ENCODE peak calls at places on chromosomes 16 and 17, in ten cellular contexts. One of them, this sample, is unnamed.

GRCh38 chr17:16428098-16428882 is 12.9 kb downstream of the TRPV2 start:
- DNase-seq in AG04450: no peak
- DNase-seq in body of pancreas: peak
- DNase-seq in ascending aorta: no peak
- DNase-seq in mucosa of descending colon: peak
- DNase-seq in nephron progenitor cell: peak
- DNase-seq in neural progenitor cell: peak
- DNase-seq in left ventricle myocardium inferior: peak
- DNase-seq in PC-9: no peak
- DNase-seq in MCF 10A: peak
- DNase-seq in this sample: peak

GRCh38 chr17:81253358-81254131 is 14.4 kb downstream of the NDUFAF8 start:
- DNase-seq in ascending aorta: no peak
- DNase-seq in body of pancreas: peak
- DNase-seq in PC-9: peak
- DNase-seq in mucosa of descending colon: peak
- DNase-seq in left ventricle myocardium inferior: no peak
- DNase-seq in AG04450: no peak
- DNase-seq in nephron progenitor cell: peak
- DNase-seq in neural progenitor cell: peak
- DNase-seq in MCF 10A: peak
- DNase-seq in this sample: no peak

GRCh38 chr17:19411641-19412040 is 609 bp downstream of the RNF112 start:
- DNase-seq in neural progenitor cell: no peak
- DNase-seq in AG04450: no peak
- DNase-seq in ascending aorta: no peak
- DNase-seq in body of pancreas: no peak
- DNase-seq in mucosa of descending colon: no peak
- DNase-seq in PC-9: no peak
- DNase-seq in left ventricle myocardium inferior: no peak
- DNase-seq in MCF 10A: no peak
- DNase-seq in nephron progenitor cell: no peak
- DNase-seq in this sample: peak

GRCh38 chr17:50028207-50029120 is 27.4 kb upstream of the ITGA3 start:
- DNase-seq in neural progenitor cell: peak
- DNase-seq in nephron progenitor cell: peak
- DNase-seq in AG04450: no peak
- DNase-seq in MCF 10A: peak
- DNase-seq in PC-9: peak
- DNase-seq in mucosa of descending colon: no peak
- DNase-seq in body of pancreas: peak
- DNase-seq in ascending aorta: no peak
- DNase-seq in left ventricle myocardium inferior: no peak
- DNase-seq in this sample: no peak

GRCh38 chr16:58419241-58420012 is 27.2 kb downstream of the GINS3 start:
- DNase-seq in MCF 10A: no peak
- DNase-seq in body of pancreas: no peak
- DNase-seq in AG04450: no peak
- DNase-seq in nephron progenitor cell: no peak
- DNase-seq in left ventricle myocardium inferior: no peak
- DNase-seq in ascending aorta: no peak
- DNase-seq in PC-9: no peak
- DNase-seq in mucosa of descending colon: no peak
- DNase-seq in neural progenitor cell: peak
- DNase-seq in this sample: no peak

GRCh38 chr16:1299012-1299867 is 10.2 kb upstream of the UBE2I start:
- DNase-seq in mucosa of descending colon: no peak
- DNase-seq in PC-9: no peak
- DNase-seq in body of pancreas: peak
- DNase-seq in AG04450: no peak
- DNase-seq in neural progenitor cell: no peak
- DNase-seq in left ventricle myocardium inferior: no peak
- DNase-seq in nephron progenitor cell: no peak
- DNase-seq in ascending aorta: no peak
- DNase-seq in MCF 10A: no peak
- DNase-seq in this sample: no peak

GRCh38 chr17:75832164-75832651 is 12.0 kb downstream of the UNC13D start:
- DNase-seq in MCF 10A: peak
- DNase-seq in mucosa of descending colon: peak
- DNase-seq in PC-9: no peak
- DNase-seq in nephron progenitor cell: no peak
- DNase-seq in AG04450: no peak
- DNase-seq in left ventricle myocardium inferior: no peak
- DNase-seq in neural progenitor cell: no peak
- DNase-seq in body of pancreas: peak
- DNase-seq in ascending aorta: no peak
- DNase-seq in this sample: no peak

GRCh38 chr16:48862087-48862532 is 252.1 kb upstream of the N4BP1 start:
- DNase-seq in nephron progenitor cell: peak
- DNase-seq in PC-9: no peak
- DNase-seq in mucosa of descending colon: peak
- DNase-seq in AG04450: peak
- DNase-seq in neural progenitor cell: peak
- DNase-seq in left ventricle myocardium inferior: no peak
- DNase-seq in body of pancreas: no peak
- DNase-seq in ascending aorta: no peak
- DNase-seq in MCF 10A: peak
- DNase-seq in this sample: no peak

GRCh38 chr17:57735707-57736106 is 9.4 kb downstream of the CCDC182 start:
- DNase-seq in PC-9: no peak
- DNase-seq in MCF 10A: peak
- DNase-seq in AG04450: no peak
- DNase-seq in neural progenitor cell: peak
- DNase-seq in body of pancreas: no peak
- DNase-seq in mucosa of descending colon: no peak
- DNase-seq in ascending aorta: no peak
- DNase-seq in left ventricle myocardium inferior: no peak
- DNase-seq in nephron progenitor cell: no peak
- DNase-seq in this sample: no peak

GRCh38 chr17:57740225-57740528 is 4.9 kb downstream of the CCDC182 start:
- DNase-seq in nephron progenitor cell: no peak
- DNase-seq in left ventricle myocardium inferior: no peak
- DNase-seq in ascending aorta: no peak
- DNase-seq in neural progenitor cell: no peak
- DNase-seq in MCF 10A: no peak
- DNase-seq in AG04450: no peak
- DNase-seq in PC-9: no peak
- DNase-seq in mucosa of descending colon: no peak
- DNase-seq in body of pancreas: no peak
- DNase-seq in this sample: no peak

GRCh38 chr17:57735230-57735629 is 9.9 kb downstream of the CCDC182 start:
- DNase-seq in nephron progenitor cell: no peak
- DNase-seq in MCF 10A: no peak
- DNase-seq in AG04450: no peak
- DNase-seq in left ventricle myocardium inferior: no peak
- DNase-seq in neural progenitor cell: no peak
- DNase-seq in PC-9: no peak
- DNase-seq in body of pancreas: no peak
- DNase-seq in ascending aorta: no peak
- DNase-seq in mucosa of descending colon: no peak
- DNase-seq in this sample: no peak

GRCh38 chr17:57737450-57737849 is 7.6 kb downstream of the CCDC182 start:
- DNase-seq in PC-9: no peak
- DNase-seq in AG04450: no peak
- DNase-seq in ascending aorta: no peak
- DNase-seq in mucosa of descending colon: no peak
- DNase-seq in MCF 10A: no peak
- DNase-seq in nephron progenitor cell: no peak
- DNase-seq in body of pancreas: no peak
- DNase-seq in neural progenitor cell: no peak
- DNase-seq in left ventricle myocardium inferior: no peak
- DNase-seq in this sample: no peak

DNA sequence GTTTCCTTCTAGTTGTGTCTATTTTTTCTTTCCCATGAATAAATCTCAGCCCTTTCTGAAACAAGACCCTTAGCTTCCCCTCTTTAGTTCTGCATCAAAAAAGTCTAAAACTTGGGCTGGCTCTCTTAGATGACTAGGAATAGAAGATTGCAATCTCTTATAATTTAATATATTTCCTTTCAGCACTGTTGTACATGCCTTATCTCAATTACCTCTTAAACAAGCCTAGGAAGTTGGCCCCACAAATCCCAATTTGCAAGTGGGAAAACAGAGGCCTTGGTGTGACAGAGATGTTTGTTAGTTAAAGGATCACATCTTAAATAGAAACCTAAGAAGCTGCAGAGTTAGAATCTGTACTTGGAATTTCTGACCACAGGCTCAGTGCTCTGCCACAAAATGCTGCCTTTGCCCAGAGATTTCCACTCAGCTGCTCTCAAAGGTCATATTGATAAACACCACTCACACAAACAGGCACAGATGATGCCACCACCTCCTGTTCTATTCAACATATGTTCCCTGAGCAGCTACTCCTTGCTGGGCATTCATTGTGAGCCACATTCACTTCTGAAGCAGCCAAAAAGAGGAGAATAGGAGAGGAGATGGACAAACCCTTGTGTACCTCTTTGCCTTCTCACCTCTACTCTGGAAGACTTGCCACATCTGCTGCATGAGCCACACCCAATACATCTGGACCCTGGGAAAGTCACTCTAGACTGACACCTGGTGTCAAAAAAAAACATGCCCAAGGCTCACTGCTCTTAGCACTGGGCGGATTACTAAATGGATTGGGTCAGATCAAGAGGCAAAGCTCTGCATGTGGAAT is 5.5 kb downstream of the CCDC182 start:
- DNase-seq in PC-9: no peak
- DNase-seq in mucosa of descending colon: peak
- DNase-seq in body of pancreas: no peak
- DNase-seq in MCF 10A: peak
- DNase-seq in neural progenitor cell: peak
- DNase-seq in ascending aorta: no peak
- DNase-seq in nephron progenitor cell: no peak
- DNase-seq in left ventricle myocardium inferior: no peak
- DNase-seq in AG04450: no peak
- DNase-seq in this sample: peak
- TF ChIP-seq CTCF in PC-9: no peak
- TF ChIP-seq CTCF in mucosa of descending colon: no peak
- TF ChIP-seq CTCF in body of pancreas: peak
- TF ChIP-seq CTCF in MCF 10A: peak
- TF ChIP-seq CTCF in neural progenitor cell: peak
- TF ChIP-seq CTCF in ascending aorta: no peak
- TF ChIP-seq CTCF in nephron progenitor cell: peak
- TF ChIP-seq CTCF in left ventricle myocardium inferior: peak
- TF ChIP-seq CTCF in AG04450: peak
- TF ChIP-seq CTCF in this sample: peak

DNA sequence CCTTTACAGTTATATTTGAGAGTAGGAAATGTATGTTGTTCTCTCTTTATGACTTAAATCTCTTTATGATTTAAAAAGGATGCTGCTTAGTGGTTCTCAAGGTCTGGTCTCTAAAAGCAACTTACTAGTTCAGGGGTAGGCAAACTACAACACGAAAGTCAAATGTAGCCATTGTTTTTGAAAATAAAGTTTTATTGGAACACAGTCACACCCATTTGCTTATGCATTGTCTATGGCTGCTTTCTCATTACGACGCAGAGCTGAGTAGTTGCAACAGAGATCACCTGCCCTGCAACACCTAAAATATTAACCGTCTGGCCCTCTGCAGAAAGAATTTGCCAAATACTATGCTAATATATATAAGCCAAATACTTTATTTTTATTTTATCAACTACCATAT is 58.2 kb downstream of the HELZ start:
- DNase-seq in AG04450: no peak
- DNase-seq in mucosa of descending colon: no peak
- DNase-seq in left ventricle myocardium inferior: no peak
- DNase-seq in neural progenitor cell: no peak
- DNase-seq in nephron progenitor cell: no peak
- DNase-seq in PC-9: no peak
- DNase-seq in body of pancreas: no peak
- DNase-seq in MCF 10A: no peak
- DNase-seq in ascending aorta: no peak
- DNase-seq in this sample: no peak
- TF ChIP-seq CTCF in AG04450: no peak
- TF ChIP-seq CTCF in mucosa of descending colon: no peak
- TF ChIP-seq CTCF in left ventricle myocardium inferior: no peak
- TF ChIP-seq CTCF in neural progenitor cell: no peak
- TF ChIP-seq CTCF in nephron progenitor cell: no peak
- TF ChIP-seq CTCF in PC-9: no peak
- TF ChIP-seq CTCF in body of pancreas: no peak
- TF ChIP-seq CTCF in MCF 10A: no peak
- TF ChIP-seq CTCF in ascending aorta: no peak
- TF ChIP-seq CTCF in this sample: no peak

DNA sequence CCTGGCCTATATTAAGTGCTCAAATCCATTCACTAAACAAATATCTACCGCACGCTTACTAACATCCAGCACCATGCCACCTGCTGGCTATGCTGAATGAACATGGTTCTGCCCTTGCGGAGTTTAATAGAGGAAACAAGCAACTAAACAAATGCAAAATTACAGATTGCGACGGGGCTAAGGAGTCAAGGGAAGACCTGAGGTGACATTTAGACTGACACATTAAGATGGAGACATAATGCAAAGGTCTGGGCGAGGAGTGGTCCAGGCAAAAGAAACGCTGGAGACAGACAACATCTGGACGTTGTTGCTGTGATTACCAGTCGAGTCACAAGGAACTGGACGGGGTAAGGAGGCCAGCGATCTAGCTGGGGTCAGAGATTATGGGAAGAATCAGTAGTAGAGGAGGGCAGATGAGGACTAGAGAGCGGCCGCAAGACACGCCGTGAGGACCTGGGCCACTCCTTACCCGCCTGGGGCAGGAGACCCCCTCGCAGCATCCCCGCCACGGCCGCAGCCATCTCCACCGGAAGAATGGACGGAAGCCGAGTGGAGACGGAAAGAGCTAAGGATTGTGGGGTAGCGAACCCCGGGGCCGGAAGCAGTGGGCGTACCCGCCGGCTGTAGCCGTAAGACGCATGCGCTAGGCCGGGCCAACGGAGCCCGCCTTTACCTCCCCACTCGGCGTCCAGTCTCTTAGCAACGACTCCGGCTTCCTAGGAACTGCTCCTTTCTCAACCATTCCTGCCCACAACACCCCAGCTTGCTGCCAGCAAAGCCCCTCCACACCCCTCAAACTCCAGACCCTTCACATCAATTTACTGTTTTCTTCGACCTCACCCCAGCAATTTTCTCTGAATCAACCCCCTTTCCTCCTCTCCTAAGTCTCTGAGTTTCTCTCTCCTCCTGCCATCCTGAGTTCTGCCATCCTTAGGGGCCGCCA is at the start of the genes LRRC46 and MRPL10:
- DNase-seq in left ventricle myocardium inferior: peak
- DNase-seq in mucosa of descending colon: peak
- DNase-seq in neural progenitor cell: peak
- DNase-seq in MCF 10A: peak
- DNase-seq in body of pancreas: peak
- DNase-seq in nephron progenitor cell: peak
- DNase-seq in AG04450: peak
- DNase-seq in PC-9: peak
- DNase-seq in ascending aorta: peak
- DNase-seq in this sample: peak
- TF ChIP-seq CTCF in left ventricle myocardium inferior: no peak
- TF ChIP-seq CTCF in mucosa of descending colon: no peak
- TF ChIP-seq CTCF in neural progenitor cell: peak
- TF ChIP-seq CTCF in MCF 10A: peak
- TF ChIP-seq CTCF in body of pancreas: no peak
- TF ChIP-seq CTCF in nephron progenitor cell: peak
- TF ChIP-seq CTCF in AG04450: peak
- TF ChIP-seq CTCF in PC-9: peak
- TF ChIP-seq CTCF in ascending aorta: no peak
- TF ChIP-seq CTCF in this sample: peak

DNA sequence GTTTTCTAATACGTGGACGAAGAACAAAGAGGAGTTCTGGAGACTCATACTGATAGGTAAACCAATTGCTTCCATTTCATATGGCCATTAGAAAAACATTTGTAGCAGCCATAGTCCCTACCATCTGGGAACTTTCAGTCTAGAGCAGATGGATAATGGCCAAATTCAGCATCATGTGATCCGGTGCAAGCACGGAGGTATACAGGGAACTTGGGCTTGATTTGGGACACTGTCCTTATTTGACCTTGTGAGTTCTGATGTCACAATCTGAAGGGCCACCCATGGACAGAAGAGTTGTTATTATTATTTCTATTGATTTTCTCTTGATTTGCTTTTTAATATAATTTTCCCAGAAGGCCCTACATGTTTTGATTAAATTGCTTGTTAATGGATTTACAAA is 154.6 kb upstream of the ZNF267 start:
- DNase-seq in AG04450: no peak
- DNase-seq in body of pancreas: no peak
- DNase-seq in mucosa of descending colon: no peak
- DNase-seq in neural progenitor cell: no peak
- DNase-seq in MCF 10A: no peak
- DNase-seq in ascending aorta: no peak
- DNase-seq in PC-9: no peak
- DNase-seq in left ventricle myocardium inferior: no peak
- DNase-seq in nephron progenitor cell: no peak
- DNase-seq in this sample: no peak
- TF ChIP-seq CTCF in AG04450: no peak
- TF ChIP-seq CTCF in body of pancreas: no peak
- TF ChIP-seq CTCF in mucosa of descending colon: no peak
- TF ChIP-seq CTCF in neural progenitor cell: no peak
- TF ChIP-seq CTCF in MCF 10A: no peak
- TF ChIP-seq CTCF in ascending aorta: no peak
- TF ChIP-seq CTCF in PC-9: no peak
- TF ChIP-seq CTCF in left ventricle myocardium inferior: no peak
- TF ChIP-seq CTCF in nephron progenitor cell: no peak
- TF ChIP-seq CTCF in this sample: no peak

This sample was measured in D721Med.